ENCODE peak calls at places on chromosomes 7 and 10, in five cellular contexts. W is endodermal cell, I is GM23338, M is brain microvascular endothelial cell, A is NCI-H1092. J is an unnamed sample.

GRCh38 chr10:63700209-63700934 is 179.2 kb downstream of the REEP3 start:
- DNase-seq in W (no peak), I (no peak), M (peak), A (no peak), J (no peak)

GRCh38 chr10:44457259-44457658 is 72.4 kb upstream of the CXCL12 start:
- DNase-seq in W (no peak), I (no peak), M (no peak), A (no peak), J (no peak)

GRCh38 chr7:129748710-129749109 is 137.2 kb downstream of the NRF1 start:
- DNase-seq in W (no peak), I (no peak), M (no peak), A (no peak), J (peak)

GRCh38 chr10:28254290-28254985 is 48.4 kb downstream of the MPP7 start:
- DNase-seq in W (no peak), I (no peak), M (peak), A (no peak), J (no peak)

GRCh38 chr10:43854042-43854441 is 205.4 kb upstream of the ZNF32 start:
- DNase-seq in W (peak), I (no peak), M (peak), A (no peak), J (no peak)

GRCh38 chr7:81441750-81442149 is 328.1 kb downstream of the HGF start:
- DNase-seq in W (no peak), I (no peak), M (no peak), A (no peak), J (peak)

GRCh38 chr10:93701903-93702277 is 502 bp downstream of the FRA10AC1 start:
- DNase-seq in W (peak), I (peak), M (peak), A (no peak), J (peak)

GRCh38 chr10:88553116-88553752 is 29.9 kb downstream of the RNLS start:
- DNase-seq in W (peak), I (peak), M (peak), A (peak), J (peak)

GRCh38 chr10:119688033-119688508 is 36.9 kb downstream of the BAG3 start:
- DNase-seq in W (peak), I (peak), M (no peak), A (no peak), J (peak)

GRCh38 chr10:22903694-22904093 is 24.2 kb upstream of the ARMC3 start:
- DNase-seq in W (no peak), I (no peak), M (no peak), A (no peak), J (no peak)

GRCh38 chr10:82982110-82982608 is 1107.2 kb downstream of the NRG3 start:
- DNase-seq in W (no peak), I (no peak), M (peak), A (no peak), J (no peak)

GRCh38 chr10:35300063-35300699 is 36.1 kb upstream of the CCNY start:
- DNase-seq in W (no peak), I (no peak), M (peak), A (no peak), J (peak)

GRCh38 chr10:84522612-84523462 is 194.4 kb downstream of the CCSER2 start:
- DNase-seq in W (no peak), I (peak), M (no peak), A (no peak), J (no peak)

GRCh38 chr7:102319671-102320070 is 33.0 kb downstream of the SH2B2 start:
- DNase-seq in W (no peak), I (no peak), M (no peak), A (no peak), J (no peak)

GRCh38 chr10:83915801-83916200 is 223.5 kb upstream of the GHITM start:
- DNase-seq in W (no peak), I (no peak), M (no peak), A (no peak), J (no peak)

GRCh38 chr10:118626953-118627352 is 31.5 kb upstream of the PRLHR start:
- DNase-seq in W (peak), I (peak), M (no peak), A (no peak), J (peak)